ENCODE peak calls at places on chromosomes 1 and 21, in four cellular contexts. U is tibial nerve, L is sigmoid colon, T is left ventricle myocardium inferior. P is an unnamed sample.

GRCh38 chr1:75559800-75560199 is 51.1 kb downstream of the SLC44A5 start:
- DNase-seq in T (no peak), L (no peak), U (no peak), P (no peak)

GRCh38 chr1:41672173-41672572 is 187.7 kb upstream of the EDN2 start:
- DNase-seq in T (no peak), U (no peak), L (no peak), P (no peak)

GRCh38 chr1:240093120-240093961 is 1.7 kb downstream of the FMN2 start:
- DNase-seq in T (no peak), L (peak), U (no peak), P (no peak)

GRCh38 chr1:27342391-27342777 is 562 bp downstream of the SYTL1 start:
- DNase-seq in U (no peak), T (no peak), L (no peak), P (no peak)

GRCh38 chr1:221435510-221435909 is 306.4 kb downstream of the DUSP10 start:
- DNase-seq in T (no peak), U (no peak), L (no peak), P (no peak)

GRCh38 chr1:40919475-40920011 is 57.4 kb upstream of the CITED4 start:
- DNase-seq in L (no peak), U (no peak), T (no peak), P (no peak)

GRCh38 chr1:94418664-94419655 is 771 bp downstream of the ABCD3 start:
- DNase-seq in U (peak), L (peak), T (peak), P (peak)

GRCh38 chr1:80675469-80675868 is 1125.3 kb upstream of the ADGRL2 start:
- DNase-seq in U (no peak), L (no peak), T (no peak), P (no peak)

GRCh38 chr1:184082541-184082940 is 31.0 kb downstream of the TSEN15 start:
- DNase-seq in T (no peak), L (no peak), U (no peak), P (no peak)

GRCh38 chr1:21149430-21149861 is 27.3 kb downstream of the EIF4G3 start:
- DNase-seq in L (no peak), T (no peak), U (no peak), P (no peak)

GRCh38 chr21:43827015-43827611 is 37.7 kb downstream of the RRP1 start:
- DNase-seq in U (no peak), T (no peak), L (peak), P (no peak)

GRCh38 chr1:182388392-182389134 is 3.0 kb downstream of the GLUL start:
- DNase-seq in T (no peak), L (no peak), U (no peak), P (no peak)

GRCh38 chr1:162535501-162535900 is 26.0 kb upstream of the UAP1 start:
- DNase-seq in T (no peak), U (no peak), L (no peak), P (no peak)

GRCh38 chr1:201475121-201475520 is 6.1 kb upstream of the PHLDA3 start:
- DNase-seq in U (no peak), L (no peak), T (no peak), P (no peak)

GRCh38 chr1:48021792-48022191 is 24.6 kb upstream of the TRABD2B start:
- DNase-seq in U (no peak), T (no peak), L (no peak), P (no peak)

DNA sequence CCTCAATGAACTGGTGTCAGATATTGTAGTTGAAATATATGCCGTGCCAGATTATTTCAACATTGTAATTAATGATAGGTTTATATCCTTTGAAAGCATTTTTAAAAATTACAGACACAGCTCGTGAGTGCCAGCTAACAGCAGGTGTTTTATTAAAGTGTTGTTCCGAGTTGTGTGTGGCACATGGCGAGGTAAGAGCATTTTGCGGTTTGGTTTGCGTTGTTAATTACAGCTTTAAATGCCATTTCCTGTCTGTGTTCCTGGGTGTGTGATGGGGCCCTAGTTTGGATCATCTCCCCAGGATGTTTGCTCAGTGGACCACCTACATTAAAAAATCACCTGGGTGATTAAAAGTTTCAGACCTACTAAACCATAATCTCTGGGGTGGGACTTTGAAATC is 97.4 kb downstream of the PRDM2 start:
- DNase-seq in T (no peak), U (no peak), L (no peak), P (no peak)
- H3K27ac ChIP-seq in T (no peak), U (no peak), L (no peak), P (no peak)

GRCh38 chr21:42652527-42653491 is 612 bp upstream of the PDE9A start:
- DNase-seq in U (peak), T (peak), L (peak), P (peak)
- TF ChIP-seq CTCF in U (peak), T (peak), L (peak), P (peak)

GRCh38 chr1:153539395-153540093 is 1.2 kb downstream of the S100A5 start:
- DNase-seq in T (no peak), U (no peak), L (no peak), P (no peak)

GRCh38 chr1:153536618-153537375 is 1.0 kb upstream of the S100A6 start:
- DNase-seq in T (no peak), L (peak), U (no peak), P (no peak)

GRCh38 chr1:153540394-153541361 is at the start of gene S100A5:
- DNase-seq in L (peak), U (no peak), T (no peak), P (no peak)

GRCh38 chr1:153537376-153537730 is 1.6 kb upstream of the S100A6 start:
- DNase-seq in L (peak), T (no peak), U (no peak), P (no peak)

DNA sequence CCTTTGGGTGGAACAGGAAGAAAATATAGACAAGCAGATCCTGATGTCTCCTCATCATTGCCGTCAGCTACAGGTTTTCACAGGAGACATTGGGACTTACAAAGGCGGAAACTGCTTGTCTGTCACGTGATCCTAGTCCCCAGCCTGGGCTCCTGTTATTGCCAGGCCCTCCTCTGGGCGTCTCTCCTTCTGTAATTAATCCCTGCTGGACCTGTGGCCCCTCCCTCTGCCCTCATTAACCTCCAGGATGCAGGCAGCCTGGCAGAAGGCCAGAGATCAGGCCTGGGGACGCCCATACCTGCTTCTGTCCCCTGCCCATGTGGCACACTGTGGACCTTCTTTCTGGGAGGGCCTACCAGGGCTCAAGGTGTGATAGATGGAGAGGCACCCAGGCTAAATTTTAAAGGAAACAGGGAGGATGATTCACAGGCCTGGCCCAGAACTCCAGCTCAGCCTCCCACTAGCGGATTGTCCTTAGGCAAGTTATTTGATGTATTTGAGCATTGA is 2.4 kb downstream of the S100A5 start:
- DNase-seq in T (no peak), U (no peak), L (no peak), P (no peak)
- H3K27ac ChIP-seq in T (no peak), U (peak), L (no peak), P (no peak)

DNA sequence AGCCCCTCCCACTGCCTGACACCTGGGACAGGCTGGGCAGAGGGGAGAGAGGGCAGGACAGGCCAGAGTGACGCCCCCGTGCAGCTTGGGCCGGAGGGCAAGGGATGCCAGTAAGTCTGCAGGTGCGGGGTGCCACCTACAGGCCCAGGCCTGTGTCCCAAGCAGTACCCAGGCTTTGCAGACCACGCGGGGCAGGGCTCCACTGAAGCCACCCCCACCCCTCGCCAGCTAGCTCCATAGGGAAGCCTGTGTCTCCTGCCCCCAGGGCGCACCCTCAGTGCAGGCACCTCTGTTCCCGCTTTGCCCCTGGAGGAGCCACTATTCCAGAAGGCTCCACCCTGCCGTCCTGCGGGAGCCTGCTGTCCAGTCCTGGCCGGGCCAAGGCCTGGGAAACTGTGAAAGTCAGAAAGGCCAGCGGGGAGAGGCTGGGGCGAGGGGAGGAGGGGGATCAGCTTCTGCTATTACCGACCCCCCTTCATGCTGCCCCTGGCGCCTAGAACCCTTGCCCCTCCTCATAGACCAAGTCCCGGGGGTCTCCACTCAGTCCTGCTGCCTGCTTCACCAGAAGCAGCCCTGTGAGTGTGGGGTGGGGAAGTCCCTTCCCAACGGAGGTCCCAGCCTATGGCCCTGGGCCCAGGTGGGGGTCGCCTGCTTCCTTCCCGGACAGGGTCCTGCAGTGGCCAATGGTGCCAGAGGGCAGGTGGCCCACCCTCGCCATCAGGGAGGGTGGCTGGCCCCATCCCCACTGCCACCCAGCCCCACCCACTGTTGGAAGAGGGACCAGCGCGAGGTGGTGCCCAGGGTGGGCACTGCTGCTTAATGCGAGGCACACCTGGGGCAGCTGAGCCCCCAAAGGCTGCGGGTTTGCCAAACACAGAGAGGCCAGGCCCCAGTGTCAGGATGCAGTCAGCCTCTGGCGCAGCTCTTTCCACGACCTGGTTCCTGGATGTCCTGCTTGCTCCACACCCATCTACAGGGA is 54.4 kb downstream of the KCNAB2 start:
- DNase-seq in U (no peak), T (peak), L (peak), P (no peak)
- TF ChIP-seq CTCF in U (no peak), T (peak), L (no peak), P (no peak)

DNA sequence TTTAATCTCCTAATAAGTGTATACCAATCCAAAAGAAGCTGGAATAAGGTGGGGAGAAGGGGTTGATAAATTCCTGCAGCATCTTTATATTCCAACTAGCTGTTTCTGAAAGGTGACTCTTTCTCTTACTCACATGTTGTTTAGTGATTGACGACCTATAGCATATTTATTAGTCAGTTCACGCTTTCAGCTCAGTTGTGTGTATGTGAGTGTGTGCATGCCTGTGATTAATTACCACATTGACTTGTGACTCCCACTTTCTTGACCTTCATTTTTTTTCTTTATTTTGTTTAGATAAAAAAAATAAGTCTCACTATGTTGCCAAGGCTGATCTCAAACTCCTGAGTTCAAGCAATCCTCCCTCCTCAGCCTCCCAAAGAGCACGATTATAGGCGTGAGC is 44.4 kb downstream of the ATP2B4 start:
- DNase-seq in L (no peak), U (no peak), T (no peak), P (no peak)
- H3K27ac ChIP-seq in L (peak), U (no peak), T (peak), P (peak)

DNA sequence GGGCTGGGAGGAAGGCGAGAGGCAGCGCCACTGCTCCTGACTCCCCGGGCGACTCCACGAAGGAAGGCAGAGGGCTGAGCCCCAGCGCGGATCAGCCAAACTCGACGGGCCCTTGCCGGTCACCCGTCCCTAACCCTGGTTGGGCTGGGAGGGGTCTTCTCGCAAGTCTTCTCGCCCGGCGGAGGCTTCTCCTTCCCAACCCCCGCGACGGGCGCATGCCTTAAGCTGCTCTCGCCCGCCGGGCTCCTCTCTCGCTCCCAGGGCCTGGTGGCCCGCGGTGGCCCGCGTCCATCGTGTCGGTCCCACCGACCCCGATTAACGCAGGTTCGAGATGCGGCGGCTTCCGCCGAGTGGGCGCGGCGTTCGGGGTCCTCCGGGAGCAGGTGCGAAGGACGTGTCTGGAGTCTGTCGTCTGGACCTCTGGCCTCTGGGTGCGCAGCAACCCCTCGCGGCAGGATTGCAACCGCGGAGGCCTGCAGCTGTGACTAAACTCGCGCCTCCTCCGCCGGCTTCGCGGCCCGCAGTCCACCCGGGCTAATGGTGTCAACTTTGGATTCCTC is 29.0 kb upstream of the PPM1J start:
- DNase-seq in T (no peak), L (no peak), U (no peak), P (no peak)
- TF ChIP-seq CTCF in T (peak), L (no peak), U (no peak), P (peak)